ENCODE peak calls at places on chromosomes 4 and X, in four cellular contexts. L, K, C and N are unnamed samples. For H3K4me1 and H3K9me3, the result is how much of the 10 kb centered on the place peaks cover.

GRCh38 chr4:154626793-154627484 is 14.5 kb upstream of the FGG start:
- DNase-seq in K (peak), L (peak), C (peak), N (peak)

GRCh38 chr4:81635747-81636146 is 164.0 kb upstream of the RASGEF1B start:
- DNase-seq in C (no peak), K (peak), L (peak), N (no peak)

GRCh38 chr4:74018771-74019170 is 19.7 kb downstream of the CXCL3 start:
- DNase-seq in L (no peak), K (no peak), C (no peak), N (no peak)

GRCh38 chr4:112726041-112726440 is 89.1 kb downstream of the LARP7 start:
- DNase-seq in K (peak), L (no peak), C (no peak), N (no peak)

GRCh38 chr4:150209140-150209829 is 131.0 kb downstream of the DCLK2 start:
- DNase-seq in K (peak), C (peak), L (peak), N (peak)

GRCh38 chrX:131821945-131822622 is 201.0 kb upstream of the STK26 start:
- DNase-seq in L (peak), K (no peak), C (peak), N (peak)

GRCh38 chrX:1306909-1307625 is 29.5 kb upstream of the IL3RA start:
- DNase-seq in C (no peak), K (no peak), L (no peak), N (no peak)

GRCh38 chr4:186981161-186981560 is 257.5 kb upstream of the FAT1 start:
- DNase-seq in C (peak), L (no peak), K (no peak), N (no peak)

GRCh38 chrX:23503835-23504539 is 163.3 kb upstream of the PRDX4 start:
- DNase-seq in L (peak), K (peak), C (peak), N (peak)

GRCh38 chrX:110280954-110281353 is 36.9 kb downstream of the AMMECR1 start:
- DNase-seq in K (no peak), L (no peak), C (peak), N (no peak)

GRCh38 chr4:169307581-169307980 is 36.8 kb upstream of the SH3RF1 start:
- DNase-seq in K (no peak), L (no peak), C (no peak), N (no peak)

GRCh38 chr4:80685219-80685618 is 345.3 kb upstream of the BMP3 start:
- DNase-seq in K (peak), C (peak), L (no peak), N (no peak)

GRCh38 chr4:48268956-48269860 is at the start of gene TEC:
- DNase-seq in L (peak), C (no peak), K (peak), N (peak)

GRCh38 chr4:95963456-95963855 is 123.6 kb downstream of the PDHA2 start:
- DNase-seq in L (no peak), K (no peak), C (no peak), N (no peak)

GRCh38 chr4:4519296-4519898 is 22.5 kb downstream of the STX18 start:
- DNase-seq in C (no peak), K (no peak), L (no peak), N (no peak)

GRCh38 chr4:113331811-113332210 is 282.4 kb downstream of the ANK2 start:
- DNase-seq in L (no peak), K (no peak), C (no peak), N (no peak)

GRCh38 chrX:78574306-78574705 is 84.8 kb downstream of the RTL3 start:
- DNase-seq in K (no peak), C (no peak), L (peak), N (no peak)

GRCh38 chr4:46211406-46211805 is 87.6 kb upstream of the GABRG1 start:
- DNase-seq in K (no peak), C (peak), L (no peak), N (no peak)

DNA sequence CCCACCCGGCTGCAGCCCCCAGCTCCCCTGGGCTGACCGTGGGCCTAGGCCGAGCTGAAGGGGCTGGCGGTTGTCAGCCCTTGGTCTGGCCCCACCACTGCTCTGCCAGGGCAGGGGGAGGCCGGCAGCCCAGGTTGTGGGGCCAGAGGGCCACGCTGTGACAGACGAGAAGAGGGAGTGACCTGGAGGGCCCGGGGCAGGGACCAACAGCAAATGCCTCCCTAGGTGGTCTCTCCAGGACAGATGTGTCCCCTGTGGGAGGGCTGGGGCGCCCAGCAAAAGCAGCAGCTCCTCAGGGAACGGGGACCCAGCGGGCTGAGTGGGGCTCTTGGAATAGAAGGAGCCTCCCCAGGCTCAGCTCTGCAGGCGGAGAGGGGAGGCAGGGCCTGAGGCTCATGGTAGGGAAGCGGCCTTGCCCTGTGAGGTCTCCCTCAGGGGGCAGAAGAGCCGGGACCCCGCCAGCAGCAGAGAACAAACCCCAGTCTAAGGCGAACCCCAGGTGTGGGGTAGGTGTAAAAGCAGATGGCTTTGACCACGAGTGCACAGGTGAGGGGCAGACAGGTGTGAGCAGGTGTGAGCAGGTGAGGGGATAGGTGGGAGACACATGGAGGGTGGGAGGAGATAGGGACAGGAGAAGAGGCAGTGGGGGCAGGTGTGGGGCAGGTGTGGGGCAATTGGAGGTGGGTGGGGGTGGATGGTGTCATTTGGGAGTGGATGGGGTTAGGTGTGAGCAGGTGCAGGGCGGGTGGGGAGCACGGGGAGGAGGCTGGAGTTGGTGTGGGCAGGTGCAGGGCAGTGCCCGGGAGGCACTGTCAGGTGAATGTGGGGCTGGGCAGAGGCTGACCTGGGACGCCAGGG is 34.1 kb upstream of the SPON2 start:
- DNase-seq in C (no peak), K (no peak), L (peak), N (peak)
- H3K4me1 ChIP-seq in C (under half), K (under half), L (under half), N (half or more)

GRCh38 chrX:151723156-151723760 is 7.4 kb downstream of the FATE1 start:
- DNase-seq in K (no peak), C (no peak), L (no peak), N (no peak)
- H3K9me3 ChIP-seq in K (under half), C (under half), L (under half), N (under half)

DNA sequence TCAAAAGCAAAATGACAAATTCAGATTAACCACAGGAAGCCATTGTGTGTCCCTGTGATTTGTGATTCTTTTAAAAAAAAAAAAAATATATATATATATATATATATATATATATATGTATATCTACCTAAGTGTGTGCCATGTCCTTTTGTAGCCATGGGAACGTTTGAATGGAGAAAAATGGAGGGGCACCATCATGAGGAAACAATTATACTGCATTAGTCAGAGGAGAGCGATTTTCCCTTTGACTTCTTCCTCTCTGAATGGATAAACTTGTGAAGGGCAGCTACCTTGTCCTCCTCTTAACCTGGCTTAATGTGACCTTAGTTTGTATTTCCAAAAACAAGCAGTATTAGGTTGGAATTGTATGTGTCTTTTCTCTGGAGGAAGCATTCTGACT is 23.3 kb upstream of the CBLL2 start:
- DNase-seq in K (no peak), L (no peak), C (no peak), N (no peak)
- H3K4me1 ChIP-seq in K (under half), L (under half), C (under half), N (under half)

GRCh38 chr4:121408-122084 is 2.8 kb upstream of the ZNF718 start:
- DNase-seq in C (no peak), L (no peak), K (no peak), N (no peak)
- H3K9me3 ChIP-seq in C (under half), L (under half), K (under half), N (under half)

DNA sequence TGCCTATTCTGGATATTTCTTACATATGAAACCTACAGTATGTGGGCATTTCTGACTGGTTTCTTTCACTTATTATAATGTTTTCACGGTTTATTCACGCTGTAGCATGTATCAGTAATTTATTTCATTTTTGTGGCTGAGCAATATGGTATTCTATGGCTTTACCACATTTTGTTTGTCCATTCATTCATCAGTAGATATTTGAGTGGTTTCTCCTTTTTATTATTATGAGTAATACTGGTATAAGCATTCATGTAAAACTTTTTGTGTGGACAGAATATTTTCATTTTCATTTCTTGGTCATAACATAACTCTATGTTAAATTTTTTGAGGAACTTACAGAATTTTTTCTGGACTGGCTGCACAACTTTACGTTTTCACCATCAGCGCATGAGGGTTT is 122.7 kb upstream of the PABPC5 start:
- DNase-seq in C (no peak), L (no peak), K (no peak), N (no peak)
- H3K4me1 ChIP-seq in C (under half), L (under half), K (under half), N (under half)

DNA sequence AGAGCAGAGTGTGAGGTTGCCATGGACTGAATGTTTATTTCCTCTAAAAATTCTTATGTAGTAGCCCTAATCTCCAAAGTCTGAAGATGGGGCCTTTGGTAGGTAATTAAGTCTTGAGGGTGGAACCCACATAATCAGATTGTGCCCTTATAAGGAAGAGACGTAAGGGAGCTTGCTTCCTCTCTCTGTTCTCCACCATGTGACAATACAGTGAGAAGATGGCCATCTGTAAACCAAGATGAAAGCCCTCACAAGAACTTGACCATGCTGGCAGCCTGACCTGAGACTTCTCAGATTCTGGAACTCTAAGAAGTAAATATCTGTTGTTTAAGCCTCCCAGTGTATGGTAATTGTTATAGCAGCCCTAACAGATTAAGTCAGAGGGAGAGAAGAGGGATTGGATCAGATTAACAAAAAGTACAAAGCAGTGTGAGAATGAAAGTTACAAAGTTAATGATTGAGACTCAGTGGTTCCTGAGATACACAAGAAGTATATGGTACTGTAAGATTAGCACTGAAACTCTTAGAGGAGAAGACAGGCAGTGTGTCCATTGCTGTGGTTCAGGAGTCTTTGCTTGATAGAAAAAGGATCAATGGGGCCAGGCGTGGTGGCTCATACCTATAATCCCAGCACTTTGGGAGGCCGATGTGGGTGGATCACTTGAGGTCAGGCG is 82.5 kb upstream of the GC start:
- DNase-seq in C (no peak), L (no peak), K (no peak), N (no peak)
- H3K9me3 ChIP-seq in C (under half), L (under half), K (under half), N (under half)

DNA sequence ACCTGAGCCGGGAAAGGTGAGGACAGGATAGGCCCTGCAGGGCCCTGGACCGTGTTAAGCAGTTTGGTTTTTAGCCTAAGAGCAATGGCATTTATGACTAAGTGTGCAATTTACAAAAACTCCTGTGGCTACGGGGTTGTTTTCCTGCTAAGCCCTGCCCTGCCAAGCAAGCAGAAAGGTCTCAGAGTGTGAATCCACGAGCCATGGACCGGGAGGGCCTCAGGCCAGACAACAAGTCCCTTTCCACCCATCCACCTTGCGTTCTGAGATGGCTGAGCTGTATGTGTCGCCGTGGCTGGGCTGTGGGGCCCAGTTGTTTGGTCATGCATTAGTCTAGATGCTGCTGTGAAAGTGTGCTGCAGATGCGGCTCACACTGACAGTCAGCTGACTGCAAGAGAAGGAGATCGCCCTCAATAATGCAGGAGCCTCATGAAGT is 33.9 kb upstream of the AFAP1 start:
- DNase-seq in L (no peak), C (peak), K (peak), N (no peak)
- H3K4me1 ChIP-seq in L (under half), C (under half), K (half or more), N (under half)

DNA sequence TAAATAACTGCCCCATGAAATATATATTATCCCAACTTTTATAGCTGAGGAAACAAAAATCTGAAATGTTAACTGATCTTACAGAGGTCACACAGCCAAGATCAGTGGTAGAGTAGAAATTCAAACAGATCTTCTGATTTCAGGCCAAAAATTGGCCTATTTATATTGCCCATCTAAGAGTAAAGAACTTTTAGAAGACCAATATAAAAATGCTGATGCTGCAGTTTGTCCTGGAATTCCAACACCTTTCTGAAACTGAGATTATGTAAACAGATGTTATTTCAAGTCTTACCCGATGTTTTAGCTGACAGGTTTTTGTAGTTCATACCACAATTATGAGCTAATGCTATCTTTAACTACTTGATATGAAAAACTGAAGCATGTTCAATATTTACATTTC is 51.1 kb downstream of the SPANXN3 start:
- DNase-seq in K (no peak), L (no peak), C (no peak), N (no peak)
- H3K9me3 ChIP-seq in K (under half), L (under half), C (under half), N (under half)